ENCODE peak calls at places on chromosomes 5 and 9, in eight cellular contexts. N is neuronal stem cell, C is IMR-90, H is H9, S is GM23248, O is neural progenitor cell, D is mesenchymal stem cell, Z is fibroblast of lung. U is an unnamed sample. For H3K27me3, the result is how much of the 10 kb centered on the place peaks cover.

GRCh38 chr5:173187054-173187743 is 42.9 kb downstream of the BNIP1 start:
- DNase-seq in D (no peak), H (peak), N (no peak), Z (no peak), C (no peak), O (peak), S (no peak), U (peak)

GRCh38 chr5:178367351-178368120 is 134.9 kb upstream of the PHYKPL start:
- DNase-seq in C (no peak), H (no peak), Z (no peak), N (no peak), O (no peak), D (no peak), S (no peak), U (no peak)

GRCh38 chr5:126656397-126657007 is 55.8 kb downstream of the PHAX start:
- DNase-seq in O (peak), H (no peak), D (peak), Z (peak), N (peak), C (peak), S (peak), U (peak)

GRCh38 chr5:59152701-59153245 is 569.9 kb downstream of the RAB3C start:
- DNase-seq in N (no peak), O (no peak), Z (no peak), H (no peak), D (no peak), S (no peak), C (no peak), U (no peak)

GRCh38 chr5:105872569-105873270 is 1798.0 kb downstream of the EFNA5 start:
- DNase-seq in C (no peak), D (peak), S (no peak), Z (no peak), O (no peak), H (no peak), N (no peak), U (no peak)

GRCh38 chr9:95189230-95190098 is 128.0 kb downstream of the FANCC start:
- DNase-seq in O (no peak), C (peak), Z (peak), H (no peak), D (peak), N (no peak), S (no peak), U (no peak)

GRCh38 chr5:68315679-68316271 is 100.2 kb downstream of the PIK3R1 start:
- DNase-seq in D (no peak), S (no peak), Z (no peak), O (no peak), N (no peak), H (no peak), C (no peak), U (no peak)

GRCh38 chr9:121267689-121268597 is at the start of gene GSN:
- DNase-seq in S (peak), C (peak), Z (peak), H (peak), D (peak), O (peak), N (no peak), U (peak)

GRCh38 chr5:111681414-111681790 is 75.6 kb downstream of the NREP start:
- DNase-seq in D (no peak), O (no peak), H (no peak), S (peak), Z (peak), C (peak), N (no peak), U (no peak)

GRCh38 chr5:167934561-167934971 is 356.9 kb upstream of the WWC1 start:
- DNase-seq in S (peak), N (no peak), C (no peak), D (no peak), O (no peak), H (no peak), Z (peak), U (no peak)

GRCh38 chr5:53249529-53249928 is 140.0 kb upstream of the MOCS2 start:
- DNase-seq in N (no peak), D (peak), S (peak), Z (peak), C (peak), O (no peak), H (no peak), U (no peak)

GRCh38 chr9:131762356-131762932 is 22.6 kb upstream of the RAPGEF1 start:
- DNase-seq in H (peak), D (peak), N (peak), Z (peak), C (peak), O (peak), S (peak), U (peak)

GRCh38 chr9:2502760-2503159 is 118.8 kb upstream of the VLDLR start:
- DNase-seq in H (no peak), N (no peak), S (peak), D (no peak), Z (peak), O (no peak), C (peak), U (no peak)

GRCh38 chr9:102974530-102974929 is 20.6 kb upstream of the CYLC2 start:
- DNase-seq in C (no peak), Z (no peak), S (no peak), N (no peak), O (no peak), H (no peak), D (no peak), U (no peak)

GRCh38 chr9:3863114-3863528 is 337.3 kb upstream of the RFX3 start:
- DNase-seq in D (peak), O (no peak), N (no peak), Z (peak), H (no peak), S (peak), C (peak), U (no peak)

GRCh38 chr5:133193794-133194193 is 142.0 kb downstream of the HSPA4 start:
- DNase-seq in N (no peak), Z (no peak), H (no peak), D (no peak), S (no peak), O (no peak), C (no peak), U (no peak)

GRCh38 chr9:116641292-116642059 is 45.6 kb upstream of the TRIM32 start:
- DNase-seq in C (no peak), D (no peak), Z (no peak), N (no peak), H (no peak), O (no peak), S (no peak), U (no peak)

GRCh38 chr9:116269250-116269649 is 115.7 kb downstream of the PAPPA start:
- DNase-seq in D (peak), C (no peak), N (no peak), Z (no peak), O (no peak), S (peak), H (no peak), U (no peak)

GRCh38 chr5:149371296-149371962 is 7.7 kb downstream of the IL17B start:
- DNase-seq in C (peak), N (peak), S (peak), O (peak), D (peak), Z (peak), H (peak), U (peak)

GRCh38 chr5:128645582-128645981 is 107.5 kb upstream of the FBN2 start:
- DNase-seq in D (no peak), N (no peak), O (no peak), H (no peak), S (peak), C (peak), Z (no peak), U (no peak)

GRCh38 chr9:30799527-30800101 is 1584.8 kb upstream of the ACO1 start:
- DNase-seq in C (no peak), S (no peak), N (no peak), H (no peak), D (no peak), O (no peak), Z (no peak), U (no peak)

GRCh38 chr9:122814545-122814944 is 13.8 kb downstream of the PDCL start:
- DNase-seq in S (no peak), O (no peak), N (no peak), H (no peak), D (no peak), C (no peak), Z (no peak), U (peak)

GRCh38 chr9:104313396-104314110 is 190.5 kb upstream of the OR13F1 start:
- DNase-seq in Z (no peak), D (no peak), H (no peak), O (no peak), N (no peak), C (no peak), S (no peak), U (no peak)

GRCh38 chr9:123318192-123318591 is 37.8 kb upstream of the CRB2 start:
- DNase-seq in O (no peak), H (no peak), D (no peak), N (no peak), C (no peak), S (no peak), Z (no peak), U (no peak)

GRCh38 chr9:18982246-18982589 is 50.8 kb downstream of the SAXO1 start:
- DNase-seq in O (no peak), Z (no peak), S (no peak), N (no peak), C (no peak), D (no peak), H (no peak), U (no peak)

GRCh38 chr9:82513242-82513750 is 524.7 kb downstream of the SPATA31D1 start:
- DNase-seq in S (peak), D (no peak), Z (peak), O (no peak), N (no peak), C (peak), H (no peak), U (no peak)

GRCh38 chr9:121721770-121722169 is 70.3 kb downstream of the DAB2IP start:
- DNase-seq in O (peak), H (no peak), S (peak), Z (peak), C (peak), D (peak), N (no peak), U (no peak)

GRCh38 chr9:18675973-18676372 is 202.0 kb downstream of the ADAMTSL1 start:
- DNase-seq in H (no peak), O (no peak), D (no peak), C (no peak), S (no peak), N (no peak), Z (no peak), U (no peak)

GRCh38 chr5:67215592-67216471 is 19.2 kb upstream of the CD180 start:
- DNase-seq in C (peak), D (peak), N (no peak), H (no peak), S (peak), O (no peak), Z (peak), U (peak)

GRCh38 chr5:138466058-138466899 is 1.0 kb downstream of the EGR1 start:
- DNase-seq in C (peak), H (no peak), S (peak), D (no peak), O (no peak), N (no peak), Z (peak), U (no peak)

GRCh38 chr5:149240354-149240998 is 31.2 kb upstream of the AFAP1L1 start:
- DNase-seq in D (no peak), O (no peak), S (no peak), Z (no peak), N (no peak), H (no peak), C (no peak), U (no peak)

GRCh38 chr5:150593593-150593992 is 46.9 kb upstream of the SYNPO start:
- DNase-seq in D (no peak), Z (no peak), O (no peak), N (no peak), S (no peak), H (no peak), C (no peak), U (no peak)

GRCh38 chr5:157994906-157995519 is 136.1 kb upstream of the CLINT1 start:
- DNase-seq in D (peak), N (peak), C (peak), S (peak), H (peak), O (peak), Z (peak), U (peak)

GRCh38 chr5:181189962-181190710 is 14.9 kb downstream of the TRIM7 start:
- DNase-seq in Z (no peak), D (peak), O (peak), N (no peak), H (no peak), S (peak), C (no peak), U (peak)

GRCh38 chr9:133187561-133188005 is 21.5 kb downstream of the OBP2B start:
- DNase-seq in C (no peak), O (no peak), Z (no peak), N (no peak), D (no peak), S (no peak), H (no peak), U (no peak)

GRCh38 chr9:133188843-133189180 is 20.2 kb downstream of the OBP2B start:
- DNase-seq in H (no peak), N (no peak), D (no peak), C (no peak), Z (no peak), O (no peak), S (no peak), U (no peak)

GRCh38 chr9:133188006-133188842 is 20.8 kb downstream of the OBP2B start:
- DNase-seq in C (no peak), Z (no peak), D (no peak), H (peak), N (peak), O (peak), S (no peak), U (peak)

GRCh38 chr9:133191989-133192388 is 17.1 kb downstream of the OBP2B start:
- DNase-seq in N (no peak), H (no peak), D (no peak), S (no peak), O (no peak), C (no peak), Z (no peak), U (no peak)

GRCh38 chr9:133189826-133190225 is 19.2 kb downstream of the OBP2B start:
- DNase-seq in Z (no peak), D (no peak), N (no peak), O (no peak), C (no peak), S (no peak), H (no peak), U (no peak)
- H3K27me3 ChIP-seq in Z (under half), D (under half), N (under half), O (half or more), C (under half), S (under half), H (under half), U (under half)

GRCh38 chr5:156803404-156803803 is 46.7 kb upstream of the PPP1R2B start:
- DNase-seq in D (no peak), C (no peak), O (no peak), H (no peak), N (no peak), Z (no peak), S (no peak), U (no peak)

GRCh38 chr5:156798201-156798600 is 51.9 kb upstream of the PPP1R2B start:
- DNase-seq in C (no peak), Z (no peak), D (no peak), O (no peak), H (peak), S (no peak), N (no peak), U (no peak)

GRCh38 chr5:156802501-156802900 is 47.6 kb upstream of the PPP1R2B start:
- DNase-seq in O (peak), D (no peak), N (no peak), Z (no peak), S (no peak), H (peak), C (no peak), U (no peak)

GRCh38 chr5:156800982-156801381 is 49.1 kb upstream of the PPP1R2B start:
- DNase-seq in S (no peak), C (no peak), O (peak), N (peak), D (no peak), Z (no peak), H (peak), U (no peak)

GRCh38 chr5:156799171-156799570 is 50.9 kb upstream of the PPP1R2B start:
- DNase-seq in S (no peak), C (no peak), D (no peak), O (no peak), H (no peak), N (no peak), Z (no peak), U (no peak)
- H3K4me2 ChIP-seq in S (no peak), C (no peak), D (no peak), O (no peak), H (no peak), N (no peak), Z (no peak), U (no peak)

GRCh38 chr5:523658-524441 is 399 bp downstream of the SLC9A3 start:
- DNase-seq in O (peak), N (peak), S (peak), Z (no peak), D (no peak), C (no peak), H (no peak), U (no peak)

GRCh38 chr5:525164-525761 is 1.0 kb upstream of the SLC9A3 start:
- DNase-seq in S (no peak), Z (no peak), N (no peak), H (no peak), D (no peak), O (no peak), C (no peak), U (no peak)

GRCh38 chr5:522899-523657 is 1.2 kb downstream of the SLC9A3 start:
- DNase-seq in C (no peak), D (no peak), N (no peak), O (peak), S (no peak), H (no peak), Z (no peak), U (no peak)

GRCh38 chr5:525916-526315 is 1.7 kb upstream of the SLC9A3 start:
- DNase-seq in C (no peak), Z (no peak), H (no peak), N (no peak), S (no peak), D (no peak), O (no peak), U (no peak)

GRCh38 chr5:524442-525163 is at the start of gene SLC9A3:
- DNase-seq in N (no peak), S (no peak), D (no peak), Z (no peak), H (no peak), O (no peak), C (no peak), U (no peak)
- H3K27me3 ChIP-seq in N (half or more), S (half or more), D (half or more), Z (half or more), H (half or more), O (half or more), C (half or more), U (under half)

GRCh38 chr9:138049779-138050471 is 172.3 kb downstream of the CACNA1B start:
- DNase-seq in N (no peak), D (no peak), Z (no peak), H (no peak), C (no peak), O (peak), S (no peak), U (no peak)
- H3K4me2 ChIP-seq in N (no peak), D (no peak), Z (no peak), H (no peak), C (no peak), O (no peak), S (no peak), U (no peak)

GRCh38 chr5:114363837-114364236 is 2.0 kb downstream of the KCNN2 start:
- DNase-seq in D (no peak), C (no peak), S (no peak), Z (no peak), N (peak), O (peak), H (peak), U (no peak)
- H3K27me3 ChIP-seq in D (under half), C (under half), S (half or more), Z (under half), N (under half), O (under half), H (under half), U (under half)

GRCh38 chr5:91190333-91190680 is 192.8 kb downstream of the ARRDC3 start:
- DNase-seq in Z (no peak), N (no peak), D (no peak), C (no peak), H (no peak), O (no peak), S (no peak), U (no peak)
- H3K4me2 ChIP-seq in Z (peak), N (no peak), D (peak), C (peak), H (no peak), O (no peak), S (peak), U (no peak)

U was measured in Karpas-422.